ENCODE peak calls at places on chromosomes 12 and 14, in four cellular contexts. One of them, this sample, is unnamed.
A peak's percentile ranks its signal among the peaks of the same experiment; 100 is the strongest.

GRCh38 chr14:22856428-22856827 is 15.1 kb upstream of the LRP10 start:
- DNase-seq in HepG2: no peak
- DNase-seq in WTC11: no peak
- DNase-seq in K562: no peak
- DNase-seq in this sample: no peak

GRCh38 chr14:23182372-23183014 is 967 bp downstream of the SLC7A8 start:
- DNase-seq in HepG2: no peak
- DNase-seq in WTC11: peak; percentile 84
- DNase-seq in K562: no peak
- DNase-seq in this sample: no peak

GRCh38 chr12:128914908-128915563 is 61.8 kb downstream of the GLT1D1 start:
- DNase-seq in HepG2: no peak
- DNase-seq in WTC11: no peak
- DNase-seq in K562: no peak
- DNase-seq in this sample: no peak

GRCh38 chr12:67592228-67593011 is 56.1 kb upstream of the DYRK2 start:
- DNase-seq in HepG2: no peak
- DNase-seq in WTC11: no peak
- DNase-seq in K562: no peak
- DNase-seq in this sample: peak; percentile 7

GRCh38 chr12:82415402-82415801 is 57.1 kb downstream of the METTL25 start:
- DNase-seq in HepG2: no peak
- DNase-seq in WTC11: no peak
- DNase-seq in K562: no peak
- DNase-seq in this sample: no peak

GRCh38 chr12:93319523-93320045 is 58.1 kb upstream of the NUDT4 start:
- DNase-seq in HepG2: no peak
- DNase-seq in WTC11: no peak
- DNase-seq in K562: no peak
- DNase-seq in this sample: no peak

GRCh38 chr14:59631237-59631636 is 54.6 kb upstream of the CCDC175 start:
- DNase-seq in HepG2: peak; percentile 9
- DNase-seq in WTC11: peak; percentile 40
- DNase-seq in K562: peak; percentile 20
- DNase-seq in this sample: peak; percentile 12

GRCh38 chr14:101719045-101719645 is 42.4 kb upstream of the PPP2R5C start:
- DNase-seq in HepG2: no peak
- DNase-seq in WTC11: no peak
- DNase-seq in K562: no peak
- DNase-seq in this sample: no peak

GRCh38 chr12:10505620-10506019 is at the start of gene EIF2S3B:
- DNase-seq in HepG2: no peak
- DNase-seq in WTC11: no peak
- DNase-seq in K562: no peak
- DNase-seq in this sample: no peak

GRCh38 chr12:88493651-88494050 is 86.6 kb downstream of the KITLG start:
- DNase-seq in HepG2: no peak
- DNase-seq in WTC11: no peak
- DNase-seq in K562: no peak
- DNase-seq in this sample: no peak

GRCh38 chr12:112557954-112558630 is 139.3 kb downstream of the PTPN11 start:
- DNase-seq in HepG2: no peak
- DNase-seq in WTC11: no peak
- DNase-seq in K562: no peak
- DNase-seq in this sample: no peak

GRCh38 chr14:55430024-55430690 is 10.3 kb downstream of the TBPL2 start:
- DNase-seq in HepG2: peak; percentile 64
- DNase-seq in WTC11: no peak
- DNase-seq in K562: peak; percentile 23
- DNase-seq in this sample: peak; percentile 64

GRCh38 chr12:93722757-93723567 is 45.8 kb downstream of the CRADD start:
- DNase-seq in HepG2: no peak
- DNase-seq in WTC11: no peak
- DNase-seq in K562: no peak
- DNase-seq in this sample: no peak

GRCh38 chr12:50986961-50987737 is 34.8 kb downstream of the HIGD1C start:
- DNase-seq in HepG2: peak; percentile 46
- DNase-seq in WTC11: peak; percentile 21
- DNase-seq in K562: peak; percentile 27
- DNase-seq in this sample: no peak

GRCh38 chr14:31420013-31420318 is 384 bp downstream of the HEATR5A start:
- DNase-seq in HepG2: peak; percentile 90
- DNase-seq in WTC11: peak; percentile 78
- DNase-seq in K562: peak; percentile 59
- DNase-seq in this sample: peak; percentile 53

DNA sequence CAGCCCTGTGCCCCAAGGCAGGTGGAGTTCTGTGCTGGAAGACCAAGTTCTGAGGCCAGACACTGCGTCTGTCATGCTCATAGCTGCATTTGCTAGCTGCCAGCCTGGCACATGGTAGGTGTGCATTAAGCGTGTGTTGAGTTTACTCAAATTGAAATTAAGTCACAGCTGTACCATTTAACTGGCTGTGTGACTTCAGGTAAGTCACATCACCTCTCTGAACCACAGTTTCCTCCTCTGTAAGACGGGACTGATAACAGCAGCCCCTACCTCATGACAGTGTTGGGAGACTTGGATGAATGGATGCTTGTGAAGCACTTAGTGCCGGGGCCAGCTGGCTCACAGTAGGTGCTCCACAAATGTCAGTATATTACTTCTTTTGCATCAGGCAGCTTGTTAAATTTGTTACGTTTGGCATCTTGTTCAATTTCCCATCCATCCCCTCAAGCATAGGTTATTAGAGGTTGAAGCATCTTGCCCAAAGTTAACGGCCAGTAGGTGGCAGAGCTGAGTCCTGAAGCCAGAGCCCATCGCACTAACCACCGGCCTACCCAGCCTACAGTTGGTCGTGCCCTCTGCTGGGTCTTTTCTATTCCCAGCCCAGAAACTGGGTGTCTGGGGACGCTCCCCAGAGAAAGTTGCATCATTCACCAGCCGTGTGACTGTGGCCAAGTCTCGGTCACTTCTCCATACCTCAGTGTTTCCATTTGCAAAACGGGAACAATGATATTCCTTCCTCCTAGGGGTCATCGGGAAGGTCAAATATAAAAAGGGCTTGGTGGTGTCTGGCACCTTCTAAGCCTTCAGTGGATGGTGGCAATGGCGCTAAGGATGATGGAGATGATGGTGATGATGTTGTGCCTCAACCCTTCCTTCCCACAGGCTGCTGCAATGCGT is 4.5 kb downstream of the DAO start:
- DNase-seq in HepG2: peak; percentile 14
- DNase-seq in WTC11: peak; percentile 80
- DNase-seq in K562: peak; percentile 68
- DNase-seq in this sample: peak; percentile 43
- TF ChIP-seq NR3C1 in HepG2: no peak
- TF ChIP-seq NR3C1 in WTC11: no peak
- TF ChIP-seq NR3C1 in K562: no peak
- TF ChIP-seq NR3C1 in this sample: no peak

GRCh38 chr14:30214456-30215090 is 286.9 kb upstream of the PRKD1 start:
- DNase-seq in HepG2: peak; percentile 75
- DNase-seq in WTC11: no peak
- DNase-seq in K562: peak; percentile 9
- DNase-seq in this sample: peak; percentile 14
- TF ChIP-seq NR3C1 in HepG2: no peak
- TF ChIP-seq NR3C1 in WTC11: no peak
- TF ChIP-seq NR3C1 in K562: no peak
- TF ChIP-seq NR3C1 in this sample: no peak

GRCh38 chr12:121805171-121805687 is 1.4 kb downstream of the SETD1B start:
- DNase-seq in HepG2: no peak
- DNase-seq in WTC11: no peak
- DNase-seq in K562: no peak
- DNase-seq in this sample: no peak
- TF ChIP-seq NR3C1 in HepG2: no peak
- TF ChIP-seq NR3C1 in WTC11: no peak
- TF ChIP-seq NR3C1 in K562: no peak
- TF ChIP-seq NR3C1 in this sample: no peak

GRCh38 chr12:6644903-6645302 is 2.3 kb downstream of the ACRBP start:
- DNase-seq in HepG2: no peak
- DNase-seq in WTC11: peak; percentile 51
- DNase-seq in K562: no peak
- DNase-seq in this sample: no peak
- TF ChIP-seq NR3C1 in HepG2: no peak
- TF ChIP-seq NR3C1 in WTC11: no peak
- TF ChIP-seq NR3C1 in K562: no peak
- TF ChIP-seq NR3C1 in this sample: no peak

DNA sequence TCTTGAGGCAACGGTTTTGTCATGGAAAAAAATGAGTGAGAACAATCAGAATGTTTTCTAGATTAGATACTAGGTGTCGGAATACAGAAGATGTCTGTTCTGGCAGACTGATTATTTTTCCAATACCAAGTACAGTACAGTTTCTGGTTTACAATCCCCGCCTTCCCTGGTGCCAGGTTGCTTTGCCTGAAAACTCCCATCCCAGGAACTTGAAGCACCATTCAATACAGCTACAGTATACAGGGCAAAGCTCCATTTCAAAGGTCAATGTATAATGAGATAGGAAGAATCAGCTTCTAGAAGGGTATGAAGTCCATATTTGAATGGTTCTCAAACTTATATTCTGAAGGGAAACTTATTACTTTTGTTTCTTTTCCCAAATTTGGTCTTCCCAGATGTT is 237.9 kb upstream of the ATP2B1 start:
- DNase-seq in HepG2: no peak
- DNase-seq in WTC11: no peak
- DNase-seq in K562: no peak
- DNase-seq in this sample: no peak
- TF ChIP-seq NR3C1 in HepG2: no peak
- TF ChIP-seq NR3C1 in WTC11: no peak
- TF ChIP-seq NR3C1 in K562: no peak
- TF ChIP-seq NR3C1 in this sample: no peak

DNA sequence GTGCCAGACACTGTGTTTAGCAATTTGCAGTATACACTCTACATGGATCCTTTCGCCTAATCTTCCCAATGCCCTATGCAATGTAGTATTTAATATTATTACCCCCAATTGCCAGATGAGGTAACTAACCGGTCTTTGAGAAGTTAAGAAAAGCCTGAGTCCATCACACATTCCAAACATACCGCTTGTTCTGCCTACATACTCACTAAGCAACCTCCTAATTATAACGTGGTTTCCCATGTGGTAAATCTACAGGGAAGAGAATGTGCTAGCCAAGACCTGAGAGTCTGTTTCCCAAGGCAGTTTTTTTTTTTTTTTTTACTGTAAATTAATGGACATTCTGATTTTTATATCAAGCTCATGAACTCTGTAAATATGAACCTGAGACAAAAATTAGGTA is 37.2 kb downstream of the ATP2B1 start:
- DNase-seq in HepG2: no peak
- DNase-seq in WTC11: no peak
- DNase-seq in K562: no peak
- DNase-seq in this sample: no peak
- TF ChIP-seq NR3C1 in HepG2: no peak
- TF ChIP-seq NR3C1 in WTC11: no peak
- TF ChIP-seq NR3C1 in K562: no peak
- TF ChIP-seq NR3C1 in this sample: no peak

GRCh38 chr12:28191018-28191595 is 851 bp downstream of the CCDC91 start:
- DNase-seq in HepG2: no peak
- DNase-seq in WTC11: no peak
- DNase-seq in K562: peak; percentile 26
- DNase-seq in this sample: no peak
- TF ChIP-seq NR3C1 in HepG2: no peak
- TF ChIP-seq NR3C1 in WTC11: no peak
- TF ChIP-seq NR3C1 in K562: no peak
- TF ChIP-seq NR3C1 in this sample: no peak

This sample was measured in A549.